ENCODE peak calls at places on chromosome 21, in ten cellular contexts. Y is PC-3, F is neural progenitor cell, U is hepatocyte, R is mammary epithelial cell, M is HCT116, H is GM23338, G is K562, V is MM.1S, K is fibroblast of lung. L is an unnamed sample.

GRCh38 chr21:31157756-31158155 is 119.5 kb upstream of the KRTAP19-8 start:
- DNase-seq in V (no peak), Y (no peak), M (no peak), G (no peak), U (no peak), R (no peak), F (no peak), K (no peak), H (peak), L (no peak)

GRCh38 chr21:38806153-38806941 is 618 bp downstream of the ETS2 start:
- DNase-seq in H (peak), R (no peak), Y (no peak), M (no peak), K (no peak), G (peak), V (no peak), U (no peak), F (peak), L (no peak)

GRCh38 chr21:7947422-7947821 is 2574.0 kb upstream of the TPTE start:
- DNase-seq in U (no peak), K (no peak), H (no peak), G (no peak), V (no peak), Y (no peak), R (no peak), F (no peak), M (no peak), L (no peak)

GRCh38 chr21:22352088-22352487 is 1353.9 kb downstream of the NCAM2 start:
- DNase-seq in Y (no peak), R (no peak), F (no peak), U (no peak), G (no peak), H (no peak), M (no peak), V (no peak), K (peak), L (no peak)

GRCh38 chr21:23607782-23608181 is 1999.5 kb downstream of the MRPL39 start:
- DNase-seq in V (no peak), M (no peak), H (no peak), G (no peak), Y (no peak), R (no peak), F (no peak), K (no peak), U (no peak), L (no peak)

GRCh38 chr21:43352568-43353281 is 74.2 kb downstream of the SIK1 start:
- DNase-seq in M (peak), G (peak), F (no peak), K (no peak), Y (peak), V (peak), U (no peak), H (no peak), R (no peak), L (no peak)

GRCh38 chr21:39843483-39843882 is 23.8 kb upstream of the PCP4 start:
- DNase-seq in U (no peak), M (no peak), Y (no peak), V (no peak), H (no peak), K (no peak), F (no peak), R (no peak), G (no peak), L (no peak)

GRCh38 chr21:17429936-17430335 is 82.9 kb upstream of the CXADR start:
- DNase-seq in M (no peak), H (no peak), K (no peak), U (no peak), F (no peak), V (no peak), R (no peak), G (no peak), Y (no peak), L (no peak)

GRCh38 chr21:39452207-39452964 is 616 bp downstream of the SH3BGR start:
- DNase-seq in M (no peak), G (no peak), R (peak), Y (no peak), U (no peak), V (no peak), F (no peak), K (peak), H (no peak), L (peak)

GRCh38 chr21:38725196-38726157 is 80.3 kb upstream of the ETS2 start:
- DNase-seq in F (no peak), H (no peak), V (no peak), R (peak), K (no peak), Y (no peak), M (no peak), G (no peak), U (no peak), L (no peak)

GRCh38 chr21:16908087-16908486 is 604.8 kb upstream of the CXADR start:
- DNase-seq in V (no peak), F (no peak), K (no peak), Y (peak), M (no peak), R (peak), U (no peak), H (no peak), G (no peak), L (no peak)

GRCh38 chr21:43590220-43590619 is 69.1 kb downstream of the HSF2BP start:
- DNase-seq in K (no peak), U (no peak), M (no peak), G (no peak), R (peak), H (no peak), Y (no peak), F (no peak), V (no peak), L (peak)

GRCh38 chr21:17921579-17922530 is 102.7 kb upstream of the C21orf91 start:
- DNase-seq in F (no peak), Y (peak), K (peak), V (no peak), U (peak), R (peak), G (no peak), M (no peak), H (no peak), L (no peak)

GRCh38 chr21:43332872-43333300 is 94.0 kb downstream of the SIK1 start:
- DNase-seq in V (no peak), H (no peak), G (no peak), M (no peak), U (no peak), R (no peak), F (peak), Y (no peak), K (peak), L (no peak)

GRCh38 chr21:35996217-35996616 is 64.1 kb downstream of the SETD4 start:
- DNase-seq in V (no peak), U (no peak), H (no peak), G (no peak), R (no peak), F (no peak), K (no peak), Y (no peak), M (no peak), L (no peak)

GRCh38 chr21:23601549-23601948 is 2005.7 kb downstream of the MRPL39 start:
- DNase-seq in Y (no peak), G (no peak), F (no peak), U (no peak), V (no peak), M (no peak), R (no peak), K (no peak), H (no peak), L (no peak)

GRCh38 chr21:25528511-25528910 is 78.8 kb downstream of the MRPL39 start:
- DNase-seq in Y (no peak), K (no peak), H (no peak), R (no peak), U (no peak), M (no peak), V (no peak), F (no peak), G (no peak), L (no peak)

GRCh38 chr21:43191521-43191920 is 22.7 kb downstream of the CRYAA start:
- DNase-seq in U (no peak), V (no peak), H (no peak), M (no peak), K (no peak), F (no peak), Y (no peak), G (no peak), R (no peak), L (no peak)

GRCh38 chr21:19529031-19529430 is 1125.4 kb upstream of the TMPRSS15 start:
- DNase-seq in V (no peak), M (no peak), Y (no peak), K (no peak), G (no peak), U (no peak), R (no peak), H (no peak), F (no peak), L (no peak)

GRCh38 chr21:17667256-17667655 is 54.6 kb upstream of the BTG3 start:
- DNase-seq in G (no peak), K (no peak), F (peak), H (no peak), Y (no peak), V (no peak), R (peak), U (peak), M (no peak), L (no peak)

GRCh38 chr21:25885405-25885804 is 150.6 kb downstream of the GABPA start:
- DNase-seq in M (no peak), G (no peak), U (no peak), H (no peak), Y (no peak), K (no peak), R (no peak), F (no peak), V (no peak), L (no peak)

GRCh38 chr21:39326607-39327307 is 13.3 kb upstream of the BRWD1 start:
- DNase-seq in R (no peak), U (no peak), G (no peak), Y (no peak), M (no peak), F (no peak), K (no peak), H (peak), V (no peak), L (no peak)

GRCh38 chr21:16855164-16855667 is 657.6 kb upstream of the CXADR start:
- DNase-seq in H (no peak), G (no peak), V (no peak), K (no peak), M (no peak), U (no peak), R (no peak), Y (no peak), F (no peak), L (no peak)

GRCh38 chr21:46634966-46635323 is 529 bp upstream of the PRMT2 start:
- DNase-seq in R (peak), K (peak), M (peak), G (peak), V (peak), H (peak), U (peak), Y (peak), F (peak), L (peak)

GRCh38 chr21:38958940-38959685 is 153.4 kb downstream of the ETS2 start:
- DNase-seq in H (no peak), G (peak), Y (no peak), K (peak), R (peak), U (peak), F (no peak), V (no peak), M (no peak), L (peak)

GRCh38 chr21:46636550-46637289 is 1.2 kb downstream of the PRMT2 start:
- DNase-seq in R (no peak), U (no peak), K (no peak), G (no peak), F (no peak), M (no peak), V (no peak), H (no peak), Y (peak), L (no peak)

GRCh38 chr21:31088196-31088751 is 50.0 kb upstream of the KRTAP19-8 start:
- DNase-seq in F (no peak), U (no peak), Y (no peak), R (no peak), K (no peak), V (no peak), M (no peak), G (no peak), H (peak), L (no peak)

GRCh38 chr21:17532292-17532691 is 19.4 kb downstream of the CXADR start:
- DNase-seq in U (no peak), Y (no peak), H (no peak), M (no peak), K (no peak), F (no peak), G (no peak), V (no peak), R (no peak), L (no peak)

GRCh38 chr21:23384679-23385078 is 2222.6 kb downstream of the MRPL39 start:
- DNase-seq in K (no peak), R (no peak), U (no peak), V (no peak), F (peak), M (no peak), H (peak), G (no peak), Y (no peak), L (no peak)

GRCh38 chr21:39387461-39388037 is 38.7 kb upstream of the HMGN1 start:
- DNase-seq in M (peak), G (peak), R (peak), F (peak), Y (peak), H (peak), K (peak), U (peak), V (peak), L (peak)

GRCh38 chr21:41883582-41883981 is 4.4 kb upstream of the PRDM15 start:
- DNase-seq in F (no peak), G (no peak), H (no peak), Y (no peak), U (no peak), V (no peak), M (no peak), R (no peak), K (no peak), L (no peak)
- TF ChIP-seq EZH2 in F (no peak), G (no peak), H (no peak), Y (no peak), U (no peak), V (no peak), M (no peak), R (no peak), K (no peak), L (no peak)

GRCh38 chr21:37005548-37006242 is 807 bp upstream of the RIPPLY3 start:
- DNase-seq in V (no peak), K (no peak), U (no peak), G (no peak), F (peak), H (peak), Y (no peak), M (no peak), R (no peak), L (no peak)
- TF ChIP-seq EZH2 in V (no peak), K (no peak), U (no peak), G (no peak), F (peak), H (no peak), Y (no peak), M (no peak), R (no peak), L (no peak)

DNA sequence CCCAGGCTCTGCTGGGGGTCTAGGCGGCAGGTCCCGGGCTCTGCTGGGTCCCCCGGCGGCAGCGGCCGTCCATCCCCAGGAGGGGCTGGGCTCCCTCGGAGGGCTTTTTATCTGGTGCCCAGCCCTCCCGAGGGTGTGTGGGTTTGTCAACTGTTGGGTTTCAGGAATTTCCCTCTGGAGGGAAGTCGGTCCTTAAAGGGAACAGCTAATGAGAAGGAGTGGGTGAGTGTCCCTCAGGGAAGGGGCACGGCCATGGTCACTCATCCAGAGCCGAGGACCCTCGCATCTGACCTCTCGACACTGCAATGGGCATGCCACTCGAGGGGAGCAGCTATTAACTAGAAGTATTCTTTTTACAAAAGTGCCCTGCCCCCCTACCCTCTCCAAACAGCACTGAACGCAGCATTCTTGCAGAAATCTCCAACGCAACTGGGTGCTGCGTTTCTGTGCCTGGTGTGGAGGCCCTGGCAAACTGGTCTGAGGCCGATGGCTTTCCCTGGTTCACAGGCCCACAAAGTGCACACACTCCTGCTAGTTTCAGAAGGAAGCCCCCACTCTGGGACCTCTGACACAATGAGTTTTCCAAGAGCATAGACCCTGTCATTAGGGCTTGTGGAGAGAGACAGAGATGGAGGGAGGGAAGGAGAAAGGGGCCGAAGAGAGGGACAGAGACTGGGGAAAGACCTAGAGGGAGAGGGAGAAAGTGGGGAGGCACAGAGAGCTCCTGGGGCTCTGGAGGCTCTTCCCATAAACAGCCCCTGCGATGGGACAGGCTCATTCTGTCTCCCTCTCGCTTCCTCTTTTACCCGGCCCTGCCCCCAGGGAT is 1.0 kb upstream of the TSPEAR start:
- DNase-seq in G (no peak), V (no peak), M (no peak), K (no peak), F (no peak), U (no peak), Y (no peak), R (no peak), H (peak), L (no peak)
- TF ChIP-seq EZH2 in G (no peak), V (peak), M (no peak), K (peak), F (no peak), U (no peak), Y (no peak), R (peak), H (no peak), L (no peak)

DNA sequence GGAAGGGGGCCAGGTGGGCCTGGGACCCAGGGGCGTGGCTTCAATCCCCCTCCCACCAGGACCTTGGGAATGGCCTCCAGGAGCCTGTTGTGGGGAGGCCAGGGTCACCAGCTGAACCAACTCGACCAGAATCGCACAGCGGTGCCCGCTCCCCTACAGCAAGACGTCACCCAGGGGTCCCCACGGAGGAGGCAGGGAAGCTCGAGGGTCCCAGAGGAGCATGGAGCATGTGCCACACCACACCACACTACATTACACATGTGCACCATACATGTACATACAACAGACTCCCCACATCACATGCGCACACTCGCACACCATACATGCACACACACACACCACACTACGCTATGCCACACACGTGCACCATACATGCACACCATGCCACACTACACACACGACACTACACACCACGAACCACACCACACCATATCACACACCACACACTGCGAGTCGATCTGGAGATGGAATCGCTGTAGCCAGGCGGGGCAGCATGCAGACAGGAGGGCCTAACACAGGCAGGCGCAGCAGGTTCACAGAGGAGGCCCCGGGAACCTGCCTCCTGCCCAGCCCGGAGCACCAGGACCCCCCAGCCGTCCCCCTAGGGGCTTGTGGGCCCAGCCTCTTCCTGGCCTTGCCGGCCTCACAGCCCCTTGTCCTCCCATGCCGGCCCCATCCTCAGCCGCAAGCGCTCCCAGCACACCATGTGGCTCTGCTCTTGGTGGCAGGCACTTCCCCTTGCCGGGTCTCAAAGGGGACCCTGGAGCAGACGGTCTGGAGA is 596 bp downstream of the ITGB2 start:
- DNase-seq in G (no peak), R (no peak), U (no peak), Y (no peak), M (no peak), K (no peak), F (no peak), H (peak), V (no peak), L (no peak)
- TF ChIP-seq EZH2 in G (no peak), R (no peak), U (no peak), Y (no peak), M (no peak), K (no peak), F (no peak), H (no peak), V (no peak), L (no peak)

GRCh38 chr21:15094706-15095105 is 29.9 kb upstream of the NRIP1 start:
- DNase-seq in G (no peak), H (no peak), K (peak), U (no peak), R (peak), V (no peak), Y (no peak), M (no peak), F (no peak), L (no peak)
- TF ChIP-seq EZH2 in G (no peak), H (no peak), K (no peak), U (no peak), R (no peak), V (no peak), Y (no peak), M (no peak), F (no peak), L (no peak)

GRCh38 chr21:45590246-45590725 is 48.0 kb upstream of the SLC19A1 start:
- DNase-seq in Y (peak), H (peak), K (peak), U (peak), M (no peak), R (peak), G (peak), V (peak), F (peak), L (no peak)
- TF ChIP-seq EZH2 in Y (no peak), H (no peak), K (no peak), U (no peak), M (no peak), R (no peak), G (no peak), V (no peak), F (peak), L (no peak)

GRCh38 chr21:28216976-28217523 is 775.6 kb downstream of the LTN1 start:
- DNase-seq in U (peak), Y (peak), R (peak), H (no peak), M (no peak), K (no peak), V (no peak), G (no peak), F (no peak), L (no peak)
- TF ChIP-seq EZH2 in U (no peak), Y (no peak), R (no peak), H (no peak), M (no peak), K (no peak), V (no peak), G (no peak), F (no peak), L (no peak)

GRCh38 chr21:33026878-33027400 is 1.2 kb downstream of the OLIG2 start:
- DNase-seq in M (no peak), G (no peak), U (no peak), V (no peak), F (peak), Y (no peak), R (no peak), H (peak), K (no peak), L (no peak)
- TF ChIP-seq EZH2 in M (no peak), G (no peak), U (peak), V (no peak), F (peak), Y (no peak), R (peak), H (peak), K (no peak), L (no peak)

GRCh38 chr21:34890258-34890723 is 158.8 kb downstream of the RUNX1 start:
- DNase-seq in U (no peak), G (no peak), R (no peak), F (no peak), H (peak), V (no peak), K (no peak), Y (no peak), M (no peak), L (peak)
- TF ChIP-seq EZH2 in U (no peak), G (no peak), R (no peak), F (no peak), H (no peak), V (no peak), K (no peak), Y (no peak), M (no peak), L (no peak)

GRCh38 chr21:29298348-29299045 is at the start of gene BACH1:
- DNase-seq in Y (peak), V (peak), F (peak), H (peak), G (peak), M (peak), R (peak), U (peak), K (peak), L (peak)
- TF ChIP-seq EZH2 in Y (no peak), V (no peak), F (no peak), H (no peak), G (no peak), M (no peak), R (no peak), U (no peak), K (no peak), L (no peak)